ENCODE peak calls at places on chromosomes 7 and 10, in five cellular contexts. W is osteocyte, R is OCI-LY7, Q is ACHN, I is midbrain. B is an unnamed sample.
A peak's percentile ranks its signal among the peaks of the same experiment; 100 is the strongest.

GRCh38 chr10:71790749-71791440 is 17.6 kb upstream of the VSIR start:
- DNase-seq in Q (no peak), W (no peak), I (no peak), R (peak; percentile 68), B (no peak)

GRCh38 chr10:130808243-130808642 is 503.3 kb downstream of the TCERG1L start:
- DNase-seq in W (peak; percentile 73), R (no peak), Q (no peak), I (no peak), B (no peak)

GRCh38 chr7:134995239-134996096 is 9.2 kb downstream of the AGBL3 start:
- DNase-seq in R (no peak), W (no peak), Q (no peak), I (no peak), B (no peak)

GRCh38 chr7:50321678-50322077 is 17.2 kb downstream of the IKZF1 start:
- DNase-seq in Q (no peak), I (no peak), W (no peak), R (no peak), B (no peak)

GRCh38 chr7:103685646-103686418 is 239.8 kb upstream of the SLC26A5 start:
- DNase-seq in I (no peak), W (no peak), R (no peak), Q (no peak), B (no peak)

GRCh38 chr10:20100157-20100556 is 283.9 kb downstream of the PLXDC2 start:
- DNase-seq in I (no peak), R (no peak), Q (peak; percentile 54), W (no peak), B (peak; percentile 39)

GRCh38 chr7:116863168-116863670 is 832 bp downstream of the CAPZA2 start:
- DNase-seq in R (peak; percentile 23), W (no peak), Q (peak; percentile 62), I (peak; percentile 42), B (peak; percentile 57)

GRCh38 chr7:135736586-135737305 is 8.8 kb upstream of the SLC13A4 start:
- DNase-seq in R (no peak), W (no peak), I (no peak), Q (no peak), B (no peak)

GRCh38 chr7:20786779-20787651 is at the start of gene SP8:
- DNase-seq in R (no peak), W (no peak), Q (peak; percentile 71), I (no peak), B (peak; percentile 50)

GRCh38 chr10:24813866-24814265 is 90.2 kb upstream of the ARHGAP21 start:
- DNase-seq in W (no peak), Q (no peak), I (no peak), R (no peak), B (no peak)

GRCh38 chr10:44569193-44570091 is 184.5 kb upstream of the CXCL12 start:
- DNase-seq in I (peak; percentile 2), R (no peak), Q (no peak), W (peak; percentile 80), B (no peak)

GRCh38 chr10:71671983-71672535 is 47.5 kb downstream of the C10orf105 start:
- DNase-seq in Q (no peak), W (no peak), I (no peak), R (no peak), B (no peak)

GRCh38 chr7:97145068-97145467 is 27.6 kb downstream of the SDHAF3 start:
- DNase-seq in R (peak; percentile 24), W (no peak), Q (peak; percentile 68), I (peak; percentile 4), B (peak; percentile 66)

GRCh38 chr10:11716704-11717103 is 25.5 kb upstream of the ECHDC3 start:
- DNase-seq in I (no peak), W (no peak), Q (no peak), R (peak; percentile 32), B (no peak)